ENCODE peak calls at places on chromosome 20, in nine cellular contexts. N is cardiac muscle cell, D is neural crest cell, Y is right atrium auricular region, J is MM.1S, V is ovary, M is lower lobe of right lung, U is fibroblast of pulmonary artery, A is neural progenitor cell. O is an unnamed sample.

GRCh38 chr20:9488063-9488462 is 26.3 kb upstream of the LAMP5 start:
- DNase-seq in V (no peak), M (no peak), A (no peak), N (no peak), J (peak), Y (no peak), U (no peak), D (no peak), O (no peak)

GRCh38 chr20:23320317-23320716 is 30.3 kb upstream of the NXT1 start:
- DNase-seq in A (no peak), Y (no peak), V (no peak), M (no peak), U (peak), N (no peak), J (no peak), D (no peak), O (no peak)

GRCh38 chr20:48750941-48751620 is 76.7 kb downstream of the PREX1 start:
- DNase-seq in N (no peak), U (peak), D (peak), Y (peak), M (peak), A (peak), V (no peak), J (no peak), O (peak)

GRCh38 chr20:23156170-23156841 is 70.2 kb upstream of the CD93 start:
- DNase-seq in D (no peak), U (peak), A (no peak), N (no peak), V (no peak), Y (peak), M (peak), J (no peak), O (no peak)

GRCh38 chr20:52684911-52685310 is 287.2 kb upstream of the TSHZ2 start:
- DNase-seq in Y (no peak), N (no peak), A (no peak), J (no peak), U (no peak), V (no peak), M (no peak), D (no peak), O (no peak)

GRCh38 chr20:1844723-1845523 is 50.3 kb upstream of the SIRPA start:
- DNase-seq in U (peak), D (no peak), A (no peak), J (peak), V (no peak), N (no peak), M (peak), Y (no peak), O (no peak)

GRCh38 chr20:4508773-4509172 is 212.9 kb upstream of the PRND start:
- DNase-seq in U (no peak), D (no peak), N (no peak), A (no peak), V (no peak), J (no peak), Y (no peak), M (no peak), O (no peak)

GRCh38 chr20:9203081-9203447 is 134.2 kb downstream of the PLCB4 start:
- DNase-seq in U (no peak), D (no peak), V (no peak), J (no peak), Y (no peak), A (no peak), N (no peak), M (no peak), O (no peak)

GRCh38 chr20:12928755-12929401 is 79.9 kb upstream of the SPTLC3 start:
- DNase-seq in N (no peak), M (no peak), U (peak), Y (no peak), V (no peak), A (no peak), D (no peak), J (no peak), O (no peak)

GRCh38 chr20:62697468-62697912 is 11.1 kb upstream of the NTSR1 start:
- DNase-seq in A (no peak), N (no peak), D (peak), M (no peak), Y (no peak), U (no peak), V (no peak), J (no peak), O (no peak)

GRCh38 chr20:10671221-10671849 is 2.5 kb downstream of the JAG1 start:
- DNase-seq in N (peak), M (peak), Y (peak), A (peak), J (peak), V (peak), D (peak), U (peak), O (peak)

GRCh38 chr20:3741846-3742458 is 9.5 kb downstream of the HSPA12B start:
- DNase-seq in U (no peak), J (no peak), A (no peak), M (no peak), V (no peak), N (no peak), Y (no peak), D (no peak), O (no peak)

GRCh38 chr20:41176711-41177552 is 39.6 kb downstream of the PLCG1 start:
- DNase-seq in U (no peak), A (no peak), Y (peak), V (no peak), D (no peak), N (no peak), M (no peak), J (no peak), O (no peak)

GRCh38 chr20:61881416-61881815 is 184.3 kb downstream of the TAF4 start:
- DNase-seq in Y (no peak), M (no peak), A (no peak), U (no peak), N (no peak), D (no peak), V (no peak), J (no peak), O (no peak)

GRCh38 chr20:931401-931800 is 15.3 kb upstream of the ANGPT4 start:
- DNase-seq in A (peak), V (no peak), J (no peak), M (no peak), N (peak), U (no peak), Y (no peak), D (no peak), O (no peak)

GRCh38 chr20:51412333-51412761 is 130.2 kb downstream of the NFATC2 start:
- DNase-seq in Y (peak), M (no peak), D (no peak), V (peak), A (no peak), U (peak), J (no peak), N (no peak), O (no peak)

GRCh38 chr20:24828992-24829648 is 119.9 kb upstream of the CST7 start:
- DNase-seq in U (no peak), M (no peak), D (no peak), Y (peak), V (no peak), N (no peak), A (no peak), J (no peak), O (no peak)

GRCh38 chr20:25318471-25319240 is 70.8 kb downstream of the PYGB start:
- DNase-seq in U (no peak), Y (no peak), J (peak), D (no peak), V (peak), A (no peak), N (no peak), M (peak), O (no peak)

GRCh38 chr20:48771542-48771941 is 56.3 kb downstream of the PREX1 start:
- DNase-seq in Y (no peak), U (peak), M (no peak), D (no peak), V (no peak), J (no peak), N (no peak), A (no peak), O (peak)

GRCh38 chr20:57467742-57468141 is 57.2 kb downstream of the CTCFL start:
- DNase-seq in M (peak), V (no peak), Y (no peak), U (no peak), A (peak), D (no peak), N (no peak), J (no peak), O (no peak)

GRCh38 chr20:32354592-32355416 is 3.3 kb upstream of the ASXL1 start:
- DNase-seq in M (no peak), J (no peak), D (no peak), U (peak), N (no peak), A (no peak), V (no peak), Y (no peak), O (no peak)

GRCh38 chr20:57779401-57780003 is 69.7 kb upstream of the PMEPA1 start:
- DNase-seq in D (no peak), N (no peak), U (no peak), V (no peak), Y (no peak), J (no peak), M (no peak), A (no peak), O (no peak)

GRCh38 chr20:56760610-56761009 is 131.5 kb downstream of the TFAP2C start:
- DNase-seq in D (no peak), N (no peak), M (no peak), J (no peak), U (no peak), Y (no peak), A (no peak), V (no peak), O (no peak)

GRCh38 chr20:46021361-46022359 is 7.4 kb upstream of the SLC12A5 start:
- DNase-seq in M (no peak), A (peak), V (no peak), D (peak), J (peak), Y (no peak), U (peak), N (peak), O (peak)

GRCh38 chr20:3727333-3728035 is 5.0 kb upstream of the HSPA12B start:
- DNase-seq in M (no peak), N (no peak), Y (no peak), D (no peak), V (peak), A (no peak), U (peak), J (no peak), O (no peak)

GRCh38 chr20:10555865-10556308 is 117.9 kb downstream of the JAG1 start:
- DNase-seq in J (no peak), A (no peak), Y (no peak), U (peak), M (no peak), V (no peak), D (no peak), N (no peak), O (no peak)

GRCh38 chr20:8449120-8449519 is 317.1 kb downstream of the PLCB1 start:
- DNase-seq in J (no peak), U (peak), D (no peak), Y (no peak), A (no peak), M (no peak), N (no peak), V (no peak), O (no peak)

GRCh38 chr20:41221614-41222218 is 84.4 kb downstream of the PLCG1 start:
- DNase-seq in M (no peak), J (no peak), Y (no peak), D (no peak), V (no peak), N (no peak), A (no peak), U (no peak), O (no peak)

GRCh38 chr20:31605031-31605901 is at the start of gene ID1:
- DNase-seq in J (peak), D (peak), M (peak), A (peak), Y (peak), N (peak), U (peak), V (peak), O (peak)

GRCh38 chr20:8213831-8214587 is 81.9 kb downstream of the PLCB1 start:
- DNase-seq in U (no peak), N (no peak), M (no peak), D (no peak), A (peak), Y (no peak), J (peak), V (no peak), O (no peak)

GRCh38 chr20:63963348-63963741 is 6.4 kb downstream of the ZNF512B start:
- DNase-seq in J (no peak), Y (no peak), M (no peak), U (no peak), D (no peak), V (peak), A (no peak), N (no peak), O (no peak)

GRCh38 chr20:44342240-44342639 is 5.4 kb downstream of the R3HDML start:
- DNase-seq in U (no peak), V (no peak), J (no peak), D (no peak), A (no peak), N (no peak), M (no peak), Y (no peak), O (no peak)

GRCh38 chr20:4216866-4217265 is 201.5 kb upstream of the RNF24 start:
- DNase-seq in D (no peak), V (no peak), N (no peak), U (no peak), J (no peak), Y (no peak), A (no peak), M (no peak), O (no peak)

GRCh38 chr20:52731086-52731485 is 241.1 kb upstream of the TSHZ2 start:
- DNase-seq in A (peak), Y (no peak), M (no peak), D (no peak), N (no peak), U (no peak), J (no peak), V (no peak), O (no peak)

GRCh38 chr20:24241466-24241865 is 228.0 kb upstream of the SYNDIG1 start:
- DNase-seq in Y (no peak), N (no peak), D (no peak), A (no peak), J (no peak), M (no peak), U (no peak), V (no peak), O (no peak)

GRCh38 chr20:34956041-34956458 is 382 bp downstream of the MYH7B start:
- DNase-seq in A (no peak), N (no peak), J (no peak), D (no peak), U (no peak), V (no peak), Y (no peak), M (no peak), O (no peak)

GRCh38 chr20:25219365-25219764 is 23.9 kb downstream of the ENTPD6 start:
- DNase-seq in D (no peak), J (no peak), U (no peak), V (no peak), N (no peak), A (no peak), Y (no peak), M (no peak), O (no peak)

GRCh38 chr20:41457173-41457857 is 90.7 kb upstream of the EMILIN3 start:
- DNase-seq in Y (no peak), A (no peak), N (no peak), V (no peak), J (no peak), M (no peak), D (no peak), U (no peak), O (no peak)

GRCh38 chr20:48538058-48538825 is 289.6 kb downstream of the PREX1 start:
- DNase-seq in J (no peak), D (no peak), M (peak), V (no peak), A (peak), Y (no peak), U (peak), N (peak), O (no peak)

DNA sequence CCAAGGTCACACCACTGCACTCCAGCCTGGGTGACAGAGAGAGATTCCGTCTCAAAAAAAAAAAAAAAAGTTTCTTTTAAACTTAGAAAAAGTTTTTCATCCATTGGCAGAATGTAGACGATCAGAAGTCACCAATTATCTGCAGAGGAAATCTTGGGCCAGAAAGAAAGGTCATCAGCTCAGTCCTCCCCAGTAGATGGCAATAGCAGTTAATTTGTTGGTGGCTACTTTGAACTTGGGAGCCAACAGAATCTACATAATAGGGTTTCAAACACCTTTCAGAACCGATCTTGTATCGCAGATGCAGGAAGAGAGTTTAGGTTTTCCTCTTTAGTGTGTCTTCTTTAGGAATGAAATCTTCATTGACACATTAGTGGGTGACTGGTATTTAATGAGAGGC is 41.7 kb downstream of the LBP start:
- DNase-seq in J (no peak), M (no peak), D (no peak), V (no peak), U (no peak), N (no peak), A (no peak), Y (no peak), O (no peak)
- TF ChIP-seq CTCF in J (no peak), M (no peak), D (no peak), V (no peak), U (no peak), N (no peak), A (no peak), Y (no peak), O (no peak)

GRCh38 chr20:36548006-36548315 is 6.6 kb downstream of the MYL9 start:
- DNase-seq in A (peak), U (no peak), J (no peak), M (no peak), V (no peak), N (peak), D (peak), Y (no peak), O (peak)
- TF ChIP-seq CTCF in A (peak), U (peak), J (no peak), M (no peak), V (no peak), N (peak), D (no peak), Y (peak), O (no peak)

DNA sequence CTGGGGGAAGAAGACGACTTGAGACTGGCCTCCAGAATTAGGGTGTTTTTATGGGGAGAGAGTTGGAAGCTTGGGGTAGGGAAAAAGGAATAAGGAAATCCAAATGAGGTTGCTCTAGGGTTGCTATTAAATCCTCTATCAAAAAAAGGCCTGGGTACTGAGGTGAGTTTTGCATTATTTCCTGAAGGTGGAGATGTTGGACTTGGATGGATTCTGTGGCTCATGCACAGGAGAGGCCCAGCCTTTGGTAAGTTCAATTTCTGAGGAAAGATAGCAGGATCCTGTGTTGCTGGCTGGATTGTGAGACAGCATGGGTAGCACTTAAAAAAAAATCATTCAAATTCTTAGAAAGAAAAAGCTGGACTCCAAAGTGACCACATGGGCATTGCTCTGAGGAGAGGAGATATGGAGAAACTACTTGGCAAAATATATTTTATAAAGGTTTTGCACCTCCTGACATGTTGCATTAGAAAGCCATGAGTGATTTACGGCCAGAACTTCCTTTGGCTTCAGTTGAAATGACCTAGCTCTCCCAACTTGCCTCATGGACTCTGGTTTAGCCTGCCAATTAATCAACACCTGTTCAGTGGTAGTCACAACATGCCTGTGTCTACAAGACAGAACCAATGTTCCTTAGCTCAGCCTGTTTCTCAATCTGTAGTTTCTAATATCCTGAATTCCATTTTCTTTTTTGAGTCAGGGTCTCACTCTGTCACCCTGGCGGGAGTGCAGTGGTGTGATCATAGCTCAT is 152.1 kb upstream of the RALGAPA2 start:
- DNase-seq in J (no peak), U (no peak), A (peak), V (no peak), Y (no peak), N (peak), M (no peak), D (no peak), O (no peak)
- TF ChIP-seq CTCF in J (no peak), U (no peak), A (peak), V (no peak), Y (peak), N (no peak), M (no peak), D (peak), O (peak)

DNA sequence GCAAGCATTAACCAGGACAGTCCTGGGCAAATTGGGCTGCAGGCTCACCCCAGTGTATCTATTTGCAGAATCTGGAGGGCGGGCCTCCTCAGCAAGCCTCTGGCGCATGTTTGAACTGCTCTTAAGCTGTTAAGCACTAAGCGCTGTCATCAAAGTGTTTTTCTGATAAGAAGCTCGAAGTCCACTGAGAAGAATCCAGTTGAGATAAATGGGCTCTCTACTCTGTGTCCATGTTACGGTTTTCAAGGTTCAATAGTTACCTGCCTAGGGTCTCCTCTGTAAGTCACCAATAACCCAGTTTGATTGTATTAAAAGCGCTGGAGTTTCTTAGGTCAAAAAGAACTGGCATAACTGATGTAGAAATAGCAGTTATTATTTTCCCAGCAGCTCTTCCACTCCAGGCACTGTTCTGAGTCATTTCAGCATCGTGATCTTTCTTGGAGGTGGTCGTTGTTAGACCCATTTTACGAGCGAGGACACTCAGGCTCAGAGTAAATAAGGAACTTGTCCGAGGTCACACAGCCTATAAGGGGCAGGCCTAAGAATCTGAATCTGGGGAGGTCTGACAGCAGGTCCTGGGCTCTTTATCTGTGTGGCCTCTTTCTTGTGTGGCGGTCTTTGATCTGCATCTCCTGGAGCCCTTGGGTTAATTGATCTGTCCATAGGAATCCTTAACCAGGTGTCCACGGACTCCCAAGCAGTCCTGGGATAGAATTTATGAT is 207.4 kb upstream of the ZNF217 start:
- DNase-seq in N (peak), U (no peak), A (peak), M (no peak), Y (no peak), D (no peak), J (no peak), V (no peak), O (no peak)
- TF ChIP-seq CTCF in N (no peak), U (no peak), A (no peak), M (no peak), Y (no peak), D (no peak), J (no peak), V (no peak), O (no peak)

GRCh38 chr20:50345712-50346371 is 155.2 kb downstream of the CEBPB start:
- DNase-seq in Y (no peak), M (no peak), A (no peak), U (no peak), J (no peak), N (no peak), V (no peak), D (no peak), O (no peak)

GRCh38 chr20:50342638-50343102 is 152.0 kb downstream of the CEBPB start:
- DNase-seq in J (no peak), A (no peak), V (no peak), N (no peak), M (no peak), Y (no peak), D (no peak), U (no peak), O (no peak)

GRCh38 chr20:50343490-50344179 is 153.0 kb downstream of the CEBPB start:
- DNase-seq in J (no peak), M (no peak), A (no peak), Y (no peak), D (no peak), V (no peak), U (no peak), N (no peak), O (no peak)

GRCh38 chr20:50343125-50343489 is 152.5 kb downstream of the CEBPB start:
- DNase-seq in N (no peak), Y (no peak), A (no peak), M (no peak), J (no peak), D (no peak), V (no peak), U (no peak), O (no peak)

GRCh38 chr20:50344232-50345071 is 153.8 kb downstream of the CEBPB start:
- DNase-seq in M (no peak), N (no peak), V (no peak), Y (no peak), J (no peak), D (no peak), U (no peak), A (no peak), O (no peak)
- TF ChIP-seq CTCF in M (peak), N (peak), V (no peak), Y (peak), J (peak), D (no peak), U (peak), A (peak), O (no peak)

GRCh38 chr20:38536310-38536709 is 44.7 kb upstream of the ADIG start:
- DNase-seq in A (no peak), D (no peak), N (no peak), Y (no peak), J (no peak), U (no peak), V (no peak), M (no peak), O (no peak)
- TF ChIP-seq CTCF in A (no peak), D (no peak), N (no peak), Y (no peak), J (no peak), U (no peak), V (no peak), M (no peak), O (no peak)

O was measured in nephron progenitor cell.